ENCODE peak calls at places on chromosomes 4 and X, in six cellular contexts. O, J, Z, U, Q and T are unnamed samples.
A peak's percentile ranks its signal among the peaks of the same experiment; 100 is the strongest.

GRCh38 chr4:142557220-142557801 is 288.8 kb downstream of the INPP4B start:
- DNase-seq in O (no peak), J (no peak), Z (no peak), U (no peak), Q (no peak), T (no peak)

GRCh38 chr4:86974481-86975050 is 39.8 kb downstream of the AFF1 start:
- DNase-seq in O (no peak), J (no peak), Z (no peak), U (no peak), Q (no peak), T (no peak)

GRCh38 chr4:16617416-16617815 is 281.0 kb downstream of the LDB2 start:
- DNase-seq in O (peak; percentile 83), J (no peak), Z (no peak), U (no peak), Q (no peak), T (no peak)

GRCh38 chr4:47561331-47561730 is 76.3 kb downstream of the ATP10D start:
- DNase-seq in O (no peak), J (no peak), Z (no peak), U (no peak), Q (no peak), T (no peak)

GRCh38 chr4:147782087-147782781 is 50.3 kb downstream of the ARHGAP10 start:
- DNase-seq in O (peak; percentile 72), J (no peak), Z (no peak), U (no peak), Q (no peak), T (no peak)

GRCh38 chrX:56787734-56788152 is 58.7 kb downstream of the NBDY start:
- DNase-seq in O (no peak), J (no peak), Z (peak; percentile 16), U (no peak), Q (no peak), T (no peak)

GRCh38 chr4:36394352-36394903 is 113.0 kb downstream of the DTHD1 start:
- DNase-seq in O (no peak), J (no peak), Z (no peak), U (no peak), Q (no peak), T (no peak)

GRCh38 chr4:146333187-146333894 is 119.0 kb downstream of the REELD1 start:
- DNase-seq in O (peak; percentile 91), J (no peak), Z (no peak), U (no peak), Q (no peak), T (no peak)

GRCh38 chrX:112081781-112082482 is 644 bp downstream of the TRPC5 start:
- DNase-seq in O (no peak), J (no peak), Z (no peak), U (no peak), Q (no peak), T (peak; percentile 16)

GRCh38 chr4:3439391-3439790 is 2.4 kb upstream of the HGFAC start:
- DNase-seq in O (no peak), J (no peak), Z (no peak), U (peak; percentile 65), Q (peak; percentile 11), T (no peak)

GRCh38 chr4:161696957-161697356 is 466.8 kb downstream of the FSTL5 start:
- DNase-seq in O (no peak), J (no peak), Z (no peak), U (no peak), Q (no peak), T (no peak)

GRCh38 chr4:102569200-102569599 is 68.0 kb downstream of the NFKB1 start:
- DNase-seq in O (peak; percentile 82), J (no peak), Z (no peak), U (no peak), Q (no peak), T (no peak)

GRCh38 chrX:97639526-97639925 is 755.8 kb downstream of the RPA4 start:
- DNase-seq in O (no peak), J (no peak), Z (no peak), U (no peak), Q (no peak), T (no peak)

GRCh38 chrX:4550018-4550417 is 836.6 kb upstream of the PRKX start:
- DNase-seq in O (no peak), J (no peak), Z (no peak), U (no peak), Q (no peak), T (no peak)

GRCh38 chr4:67556426-67556825 is 2.1 kb upstream of the STAP1 start:
- DNase-seq in O (no peak), J (no peak), Z (no peak), U (no peak), Q (no peak), T (no peak)

GRCh38 chr4:55173580-55173979 is 48.2 kb upstream of the KDR start:
- DNase-seq in O (peak; percentile 49), J (no peak), Z (no peak), U (no peak), Q (no peak), T (no peak)

GRCh38 chrX:118286066-118286758 is 59.7 kb upstream of the WDR44 start:
- DNase-seq in O (no peak), J (no peak), Z (no peak), U (no peak), Q (no peak), T (no peak)

GRCh38 chr4:13481569-13481968 is 2.6 kb downstream of the RAB28 start:
- DNase-seq in O (peak; percentile 30), J (no peak), Z (no peak), U (no peak), Q (no peak), T (no peak)

GRCh38 chr4:43822621-43823020 is 626.0 kb downstream of the KCTD8 start:
- DNase-seq in O (no peak), J (no peak), Z (no peak), U (no peak), Q (no peak), T (no peak)

GRCh38 chrX:119489212-119490074 is 21.2 kb downstream of the SLC25A5 start:
- DNase-seq in O (no peak), J (no peak), Z (no peak), U (no peak), Q (no peak), T (no peak)

GRCh38 chr4:73901031-73901430 is 31.8 kb downstream of the CXCL1 start:
- DNase-seq in O (no peak), J (no peak), Z (no peak), U (no peak), Q (no peak), T (no peak)

GRCh38 chrX:71991164-71991563 is 80.5 kb downstream of the NHSL2 start:
- DNase-seq in O (no peak), J (no peak), Z (no peak), U (no peak), Q (no peak), T (no peak)

GRCh38 chr4:2741626-2742025 is 14.5 kb downstream of the TNIP2 start:
- DNase-seq in O (no peak), J (no peak), Z (no peak), U (no peak), Q (no peak), T (no peak)

GRCh38 chr4:83855044-83855443 is 319.1 kb downstream of the GPAT3 start:
- DNase-seq in O (peak; percentile 81), J (no peak), Z (no peak), U (no peak), Q (no peak), T (no peak)

GRCh38 chr4:152100378-152101201 is 339.8 kb upstream of the GATB start:
- DNase-seq in O (no peak), J (no peak), Z (no peak), U (no peak), Q (no peak), T (no peak)

GRCh38 chr4:146495277-146495676 is 26.5 kb downstream of the SLC10A7 start:
- DNase-seq in O (peak; percentile 56), J (no peak), Z (no peak), U (no peak), Q (no peak), T (no peak)

GRCh38 chrX:35919536-35920309 is at the start of gene CFAP47:
- DNase-seq in O (no peak), J (peak; percentile 12), Z (peak; percentile 69), U (peak; percentile 61), Q (no peak), T (no peak)

GRCh38 chr4:65865489-65865888 is 195.2 kb upstream of the EPHA5 start:
- DNase-seq in O (peak; percentile 12), J (no peak), Z (no peak), U (no peak), Q (no peak), T (no peak)
- TF ChIP-seq CTCF in O (peak; percentile 29), J (peak; percentile 56), Z (peak; percentile 11), U (no peak), Q (no peak), T (no peak)

DNA sequence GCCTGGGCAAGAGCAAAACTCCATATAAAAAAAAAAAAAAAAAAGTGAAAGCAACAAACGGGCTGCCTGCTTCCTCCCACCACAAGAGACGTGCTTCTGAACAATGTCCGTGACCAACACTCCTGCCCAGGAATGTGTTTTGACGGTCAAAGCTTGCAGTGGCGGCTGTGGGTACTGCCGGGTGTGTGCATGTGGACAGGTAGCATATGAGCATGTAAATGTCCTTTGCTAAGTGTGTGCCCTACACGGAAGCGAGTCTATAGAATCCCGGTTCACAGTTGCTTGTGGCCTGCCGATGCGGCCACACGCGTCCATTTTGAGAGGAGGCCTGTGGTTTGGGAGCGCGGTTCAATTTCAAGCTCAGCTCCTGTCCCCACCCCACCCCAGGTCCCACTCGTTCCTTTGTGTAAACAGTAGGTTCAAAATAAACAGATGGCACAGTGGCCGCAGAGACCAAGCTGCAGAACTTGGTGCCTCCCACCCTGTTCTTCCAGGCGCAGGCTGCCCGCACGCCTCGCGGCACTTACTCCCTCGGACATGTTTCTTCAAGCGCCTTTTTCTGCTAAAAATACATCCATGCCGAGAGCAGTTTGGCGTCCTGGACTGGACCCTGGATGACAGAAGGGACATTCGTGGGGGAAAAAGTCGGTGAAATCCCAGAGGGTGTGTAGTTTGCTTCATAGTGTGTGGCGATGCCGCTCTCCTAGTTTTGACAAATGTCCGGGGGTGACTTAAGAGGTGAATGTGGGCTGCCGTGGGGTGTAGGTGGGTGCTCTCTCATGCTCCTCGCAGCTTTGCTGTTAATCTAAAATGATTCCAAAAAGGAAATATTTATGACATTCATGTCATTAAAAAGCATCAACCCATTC is 11.5 kb upstream of the NKX1-1 start:
- DNase-seq in O (no peak), J (no peak), Z (peak; percentile 27), U (peak; percentile 54), Q (no peak), T (peak; percentile 24)
- TF ChIP-seq CTCF in O (no peak), J (peak; percentile 12), Z (no peak), U (no peak), Q (no peak), T (no peak)

GRCh38 chr4:169009281-169010124 is 552 bp downstream of the CBR4 start:
- DNase-seq in O (peak; percentile 60), J (peak; percentile 17), Z (peak; percentile 86), U (peak; percentile 79), Q (peak; percentile 59), T (peak; percentile 53)

GRCh38 chr4:169008478-169008877 is 1.6 kb downstream of the CBR4 start:
- DNase-seq in O (no peak), J (no peak), Z (no peak), U (no peak), Q (no peak), T (no peak)

GRCh38 chr4:169013396-169013795 is 3.3 kb upstream of the CBR4 start:
- DNase-seq in O (no peak), J (no peak), Z (no peak), U (no peak), Q (no peak), T (no peak)

GRCh38 chr4:169012049-169012448 is 2.0 kb upstream of the CBR4 start:
- DNase-seq in O (no peak), J (no peak), Z (no peak), U (no peak), Q (no peak), T (no peak)

GRCh38 chr4:169010125-169011023 is at the start of gene CBR4:
- DNase-seq in O (peak; percentile 99), J (peak; percentile 89), Z (peak; percentile 99), U (peak; percentile 99), Q (peak; percentile 97), T (peak; percentile 99)
- TF ChIP-seq CTCF in O (peak; percentile 31), J (peak; percentile 42), Z (peak; percentile 45), U (peak; percentile 28), Q (peak; percentile 11), T (peak; percentile 49)

GRCh38 chr4:71524746-71525145 is 185.9 kb downstream of the SLC4A4 start:
- DNase-seq in O (no peak), J (no peak), Z (no peak), U (no peak), Q (no peak), T (no peak)
- TF ChIP-seq CTCF in O (no peak), J (no peak), Z (no peak), U (no peak), Q (no peak), T (no peak)